ENCODE peak calls at places on chromosome 6, in nine cellular contexts. C is SK-N-SH, L is hepatocyte, S is HCT116, B is GM23248, H is neural progenitor cell, M is PC-3, P is MM.1S, N is GM23338. D is an unnamed sample.

GRCh38 chr6:27605401-27606342 is 132.8 kb upstream of the ZNF184 start:
- DNase-seq in C (no peak), N (peak; percentile 87), P (no peak), B (peak; percentile 84), S (peak; percentile 85), L (peak; percentile 86), H (peak; percentile 90), M (peak; percentile 64), D (no peak)

GRCh38 chr6:102075539-102075938 is 682.0 kb downstream of the GRIK2 start:
- DNase-seq in N (no peak), L (peak; percentile 14), S (no peak), P (no peak), H (no peak), C (no peak), B (no peak), M (no peak), D (no peak)

GRCh38 chr6:112934433-112935327 is 587.5 kb downstream of the RFPL4B start:
- DNase-seq in N (peak; percentile 8), S (no peak), L (no peak), H (no peak), M (no peak), B (no peak), C (no peak), P (no peak), D (no peak)

GRCh38 chr6:875012-875411 is 182.1 kb upstream of the EXOC2 start:
- DNase-seq in N (no peak), C (no peak), P (no peak), H (no peak), B (no peak), L (no peak), M (no peak), S (no peak), D (no peak)

GRCh38 chr6:16137451-16137801 is 8.5 kb downstream of the MYLIP start:
- DNase-seq in P (no peak), S (no peak), C (no peak), B (no peak), L (no peak), N (no peak), H (no peak), M (no peak), D (no peak)

GRCh38 chr6:27293436-27294152 is 18.5 kb downstream of the POM121L2 start:
- DNase-seq in S (peak; percentile 18), C (no peak), B (peak; percentile 57), H (peak; percentile 72), M (peak; percentile 81), N (peak; percentile 74), P (no peak), L (peak; percentile 63), D (no peak)

GRCh38 chr6:47248446-47248845 is 61.3 kb downstream of the TNFRSF21 start:
- DNase-seq in C (peak; percentile 43), N (peak; percentile 29), S (no peak), B (no peak), M (no peak), H (no peak), L (no peak), P (no peak), D (peak; percentile 66)

GRCh38 chr6:169216830-169217229 is 36.8 kb downstream of the THBS2 start:
- DNase-seq in M (no peak), L (no peak), P (no peak), S (no peak), H (no peak), B (peak; percentile 37), C (peak; percentile 0), N (no peak), D (no peak)

GRCh38 chr6:137089305-137089704 is 44.5 kb upstream of the IL20RA start:
- DNase-seq in C (no peak), H (peak; percentile 50), S (no peak), N (peak; percentile 23), P (no peak), B (no peak), L (no peak), M (no peak), D (no peak)

GRCh38 chr6:31945507-31946369 is at the start of gene CFB:
- DNase-seq in N (peak; percentile 46), B (peak; percentile 91), P (no peak), L (peak; percentile 89), M (peak; percentile 79), S (no peak), H (peak; percentile 8), C (no peak), D (no peak)
- TF ChIP-seq EZH2phosphoT487 in N (no peak), B (no peak), P (no peak), L (no peak), M (no peak), S (no peak), H (no peak), C (no peak), D (no peak)

GRCh38 chr6:40999498-41000070 is 39.4 kb downstream of the UNC5CL start:
- DNase-seq in P (no peak), C (peak; percentile 36), L (peak; percentile 63), H (peak; percentile 53), N (peak; percentile 84), S (peak; percentile 36), B (peak; percentile 58), M (peak; percentile 35), D (peak; percentile 55)
- TF ChIP-seq EZH2phosphoT487 in P (no peak), C (no peak), L (no peak), H (no peak), N (no peak), S (no peak), B (no peak), M (no peak), D (no peak)

GRCh38 chr6:64860203-64860602 is 846.8 kb downstream of the EYS start:
- DNase-seq in L (no peak), C (no peak), N (no peak), B (no peak), H (no peak), S (no peak), M (no peak), P (no peak), D (no peak)

DNA sequence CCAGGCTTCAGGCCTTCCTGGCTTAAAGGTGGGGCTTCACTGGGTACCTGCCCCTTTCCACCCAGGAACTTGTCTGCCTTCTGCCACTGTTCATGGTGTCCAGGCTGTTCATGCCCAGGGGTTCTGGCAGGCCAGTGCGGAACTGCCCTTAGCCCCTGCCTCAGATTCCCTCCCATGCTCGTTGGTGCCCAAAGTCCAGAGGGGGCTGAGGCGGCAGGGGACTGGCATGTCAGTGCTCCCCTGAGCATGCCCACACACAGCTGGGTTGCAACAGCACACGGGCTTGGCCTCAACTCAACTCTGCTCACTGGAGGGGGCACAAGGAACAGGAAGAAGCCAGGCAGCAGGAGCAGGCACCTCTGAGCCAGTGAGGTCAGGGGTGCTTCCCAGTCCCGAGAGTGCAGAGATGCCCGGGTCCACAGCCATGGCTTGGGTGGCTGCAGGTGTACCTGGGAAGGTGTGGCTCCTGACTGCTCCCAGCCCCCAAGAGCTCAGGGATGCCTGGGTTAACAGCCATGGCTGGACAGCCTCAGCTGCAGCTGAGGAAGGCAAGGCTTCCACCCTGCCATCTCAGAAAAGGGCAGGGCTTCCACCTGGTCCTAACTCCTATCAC is 845.9 kb downstream of the EYS start:
- DNase-seq in L (no peak), P (no peak), H (no peak), C (no peak), M (no peak), N (no peak), S (no peak), B (no peak), D (no peak)
- TF ChIP-seq EZH2phosphoT487 in L (no peak), P (no peak), H (no peak), C (no peak), M (no peak), N (no peak), S (no peak), B (no peak), D (no peak)

DNA sequence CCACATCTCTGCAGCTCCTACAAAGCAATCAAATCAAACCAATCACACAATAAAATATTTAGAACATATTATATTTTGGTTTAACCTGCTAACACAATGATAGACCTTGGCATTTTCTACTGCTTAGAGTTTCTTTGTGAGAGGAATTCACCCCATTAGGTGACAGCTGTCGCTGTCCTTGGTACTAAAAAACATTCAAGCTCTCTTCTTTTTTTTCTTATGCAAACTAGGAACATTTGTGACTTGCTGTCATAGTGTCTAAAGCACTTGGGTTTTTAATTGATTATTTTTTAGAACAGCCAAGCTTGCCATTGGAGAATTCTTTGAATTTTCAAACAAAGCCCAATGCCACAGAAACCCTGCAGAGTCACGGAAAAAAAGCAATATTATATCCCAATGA is 46.4 kb downstream of the CNR1 start:
- DNase-seq in P (no peak), H (peak; percentile 80), S (no peak), M (no peak), L (peak; percentile 52), C (no peak), B (peak; percentile 8), N (peak; percentile 81), D (peak; percentile 64)
- TF ChIP-seq EZH2phosphoT487 in P (no peak), H (no peak), S (no peak), M (no peak), L (no peak), C (no peak), B (no peak), N (no peak), D (no peak)

DNA sequence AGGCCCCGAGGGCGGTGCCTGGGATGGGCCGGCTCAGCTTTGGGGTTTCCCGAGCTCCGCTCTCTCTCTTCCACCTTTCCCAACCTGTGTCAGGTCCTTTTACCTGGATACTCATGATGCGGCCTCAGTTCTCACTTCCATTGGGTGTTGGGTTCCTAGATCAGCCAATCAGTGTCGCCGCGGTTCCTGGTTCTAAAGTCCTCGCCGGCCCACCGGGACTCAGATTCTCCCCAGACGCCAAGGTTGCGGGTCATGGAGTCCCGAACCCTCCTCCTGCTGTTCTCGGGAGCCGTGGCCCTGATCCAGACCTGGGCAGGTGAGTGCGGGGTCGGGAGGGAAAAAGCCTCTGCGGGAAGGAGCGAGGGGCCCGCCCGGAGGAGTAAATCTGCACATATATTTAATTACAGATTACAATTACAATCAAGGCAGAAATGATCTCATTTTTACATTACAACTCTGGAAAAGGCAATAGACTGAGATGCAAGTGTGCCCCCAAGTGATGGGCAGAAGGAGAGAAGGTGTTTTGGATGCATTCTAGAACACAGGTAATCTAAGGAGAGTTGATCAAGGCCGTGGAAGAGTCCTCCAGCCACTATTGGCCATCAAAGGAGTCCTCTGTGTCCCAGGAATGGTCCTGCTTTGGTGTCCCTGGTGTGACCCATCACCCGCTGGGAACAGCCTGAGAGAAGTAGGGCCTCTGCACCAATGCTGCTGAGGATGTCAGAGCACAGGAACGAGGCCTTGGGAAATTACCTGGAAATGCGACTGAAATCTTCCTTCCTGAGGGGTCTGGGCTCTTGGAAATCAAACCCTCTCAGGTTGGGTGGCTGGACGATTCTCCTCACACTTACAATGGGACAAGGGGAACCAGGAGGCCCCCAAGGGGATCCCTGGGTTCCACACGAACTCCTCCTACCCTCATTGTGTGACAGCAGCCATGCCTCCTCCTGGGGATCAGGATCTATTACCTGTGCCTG is 34.7 kb upstream of the MICB start:
- DNase-seq in C (peak; percentile 69), H (peak; percentile 89), P (peak; percentile 84), N (peak; percentile 97), M (peak; percentile 95), B (peak; percentile 87), L (peak; percentile 91), S (peak; percentile 93), D (peak; percentile 86)
- TF ChIP-seq EZH2phosphoT487 in C (no peak), H (no peak), P (no peak), N (no peak), M (no peak), B (no peak), L (no peak), S (no peak), D (no peak)